ENCODE peak calls at places on chromosomes 4 and X, in eight cellular contexts. H is activated T-cell treated with anti-CD3 and anti-CD28 coated beads for 1 hour; E is NCI-H226; L is esophagus squamous epithelium; C is choroid plexus epithelial cell; T is left ventricle myocardium inferior; K is NT2/D1; Y is CD8-positive, alpha-beta memory T cell. G is an unnamed sample.

GRCh38 chr4:73593631-73594241 is 26.5 kb downstream of the RASSF6 start:
- DNase-seq in H (no peak), E (no peak), L (no peak), C (peak), T (no peak), K (no peak), Y (no peak), G (peak)

GRCh38 chr4:127240721-127241120 is 392.0 kb upstream of the INTU start:
- DNase-seq in H (no peak), E (no peak), L (no peak), C (no peak), T (no peak), K (no peak), Y (no peak), G (no peak)

GRCh38 chr4:156805696-156806095 is 165.9 kb downstream of the PDGFC start:
- DNase-seq in H (no peak), E (no peak), L (no peak), C (peak), T (no peak), K (no peak), Y (no peak), G (no peak)

GRCh38 chrX:28498658-28499057 is 88.6 kb upstream of the IL1RAPL1 start:
- DNase-seq in H (no peak), E (peak), L (no peak), C (peak), T (no peak), K (peak), Y (no peak), G (peak)

GRCh38 chr4:91089194-91089593 is 962.0 kb downstream of the CCSER1 start:
- DNase-seq in H (no peak), E (no peak), L (no peak), C (no peak), T (no peak), K (no peak), Y (no peak), G (no peak)

GRCh38 chr4:18294846-18295245 is 273.3 kb upstream of the LCORL start:
- DNase-seq in H (no peak), E (no peak), L (no peak), C (no peak), T (no peak), K (no peak), Y (no peak), G (no peak)

GRCh38 chr4:24032371-24032989 is 142.6 kb upstream of the PPARGC1A start:
- DNase-seq in H (no peak), E (no peak), L (no peak), C (peak), T (no peak), K (no peak), Y (no peak), G (peak)

GRCh38 chr4:124414641-124415040 is 297.9 kb downstream of the ANKRD50 start:
- DNase-seq in H (no peak), E (no peak), L (no peak), C (no peak), T (no peak), K (no peak), Y (no peak), G (peak)

GRCh38 chr4:168737441-168738176 is 240.8 kb downstream of the PALLD start:
- DNase-seq in H (no peak), E (no peak), L (no peak), C (peak), T (no peak), K (no peak), Y (no peak), G (peak)

GRCh38 chr4:129144755-129145206 is 48.8 kb downstream of the C4orf33 start:
- DNase-seq in H (no peak), E (no peak), L (no peak), C (no peak), T (no peak), K (no peak), Y (no peak), G (no peak)

GRCh38 chr4:121791481-121791880 is 9.6 kb upstream of the EXOSC9 start:
- DNase-seq in H (no peak), E (no peak), L (no peak), C (peak), T (no peak), K (no peak), Y (no peak), G (peak)

GRCh38 chrX:49999048-49999447 is 76.7 kb downstream of the CLCN5 start:
- DNase-seq in H (no peak), E (peak), L (no peak), C (peak), T (no peak), K (no peak), Y (no peak), G (no peak)

GRCh38 chrX:29913647-29914046 is 301.7 kb upstream of the MAGEB2 start:
- DNase-seq in H (no peak), E (no peak), L (no peak), C (no peak), T (no peak), K (no peak), Y (no peak), G (no peak)

GRCh38 chr4:27638163-27638915 is 777.7 kb downstream of the STIM2 start:
- DNase-seq in H (no peak), E (peak), L (no peak), C (no peak), T (no peak), K (no peak), Y (no peak), G (no peak)

GRCh38 chr4:85474818-85475630 is at the start of gene ARHGAP24:
- DNase-seq in H (no peak), E (peak), L (peak), C (peak), T (peak), K (peak), Y (no peak), G (peak)

GRCh38 chr4:76709454-76709853 is 188.5 kb downstream of the SOWAHB start:
- DNase-seq in H (no peak), E (no peak), L (no peak), C (peak), T (no peak), K (no peak), Y (no peak), G (no peak)

GRCh38 chrX:136598631-136599030 is 49.3 kb upstream of the CD40LG start:
- DNase-seq in H (no peak), E (no peak), L (no peak), C (no peak), T (no peak), K (no peak), Y (no peak), G (no peak)